ENCODE peak calls at places on chromosomes 12 and 14, in seven cellular contexts. R, H, C, T, W, V and Q are unnamed samples.

GRCh38 chr14:90828642-90829487 is 12.6 kb upstream of the TTC7B start:
- DNase-seq in R (peak; percentile 8), H (no peak), C (peak; percentile 17), T (no peak), W (no peak), V (peak; percentile 46), Q (no peak)

GRCh38 chr14:61573321-61573720 is 122.0 kb upstream of the HIF1A start:
- DNase-seq in R (no peak), H (no peak), C (no peak), T (no peak), W (no peak), V (no peak), Q (no peak)

GRCh38 chr12:77998236-77998786 is 167.6 kb downstream of the NAV3 start:
- DNase-seq in R (no peak), H (no peak), C (no peak), T (no peak), W (no peak), V (no peak), Q (no peak)

GRCh38 chr12:124964836-124965462 is 24.0 kb downstream of the DHX37 start:
- DNase-seq in R (no peak), H (no peak), C (no peak), T (no peak), W (no peak), V (no peak), Q (no peak)

GRCh38 chr12:116455540-116456306 is 103.5 kb upstream of the MAP1LC3B2 start:
- DNase-seq in R (no peak), H (peak; percentile 81), C (peak; percentile 7), T (no peak), W (peak; percentile 71), V (peak; percentile 78), Q (no peak)

GRCh38 chr14:71437870-71438269 is 494.4 kb upstream of the RGS6 start:
- DNase-seq in R (no peak), H (no peak), C (no peak), T (peak; percentile 8), W (no peak), V (no peak), Q (no peak)

GRCh38 chr12:26692417-26692816 is 140.6 kb downstream of the ITPR2 start:
- DNase-seq in R (no peak), H (no peak), C (no peak), T (no peak), W (no peak), V (no peak), Q (no peak)

GRCh38 chr12:39103552-39104165 is 198.3 kb upstream of the CPNE8 start:
- DNase-seq in R (no peak), H (peak; percentile 77), C (peak; percentile 1), T (peak; percentile 61), W (peak; percentile 40), V (peak; percentile 71), Q (peak; percentile 63)

GRCh38 chr12:67069451-67070306 is 199.5 kb upstream of the CAND1 start:
- DNase-seq in R (peak; percentile 16), H (peak; percentile 28), C (no peak), T (no peak), W (no peak), V (peak; percentile 44), Q (peak; percentile 33)

GRCh38 chr12:123388948-123389559 is 5.1 kb downstream of the KMT5A start:
- DNase-seq in R (no peak), H (peak; percentile 56), C (no peak), T (no peak), W (no peak), V (no peak), Q (no peak)